ENCODE peak calls at places on chromosomes 1 and 21, in six cellular contexts. One of them, this sample, is unnamed.

GRCh38 chr1:241838831-241839365 is 9.1 kb upstream of the EXO1 start:
- DNase-seq in trophoblast cell: peak; percentile 64
- DNase-seq in IMR-90: peak; percentile 42
- DNase-seq in H9: no peak
- DNase-seq in neuronal stem cell: no peak
- DNase-seq in mesenchymal stem cell: no peak
- DNase-seq in this sample: no peak

GRCh38 chr1:41215623-41216022 is 26.5 kb downstream of the SCMH1 start:
- DNase-seq in trophoblast cell: no peak
- DNase-seq in neuronal stem cell: no peak
- DNase-seq in IMR-90: no peak
- DNase-seq in H9: no peak
- DNase-seq in mesenchymal stem cell: no peak
- DNase-seq in this sample: no peak

GRCh38 chr1:179252606-179253005 is 23.1 kb upstream of the ABL2 start:
- DNase-seq in trophoblast cell: no peak
- DNase-seq in H9: no peak
- DNase-seq in mesenchymal stem cell: no peak
- DNase-seq in neuronal stem cell: no peak
- DNase-seq in IMR-90: no peak
- DNase-seq in this sample: no peak

GRCh38 chr1:39919545-39919944 is 17.8 kb upstream of the MYCL start:
- DNase-seq in H9: peak; percentile 77
- DNase-seq in IMR-90: peak; percentile 58
- DNase-seq in neuronal stem cell: peak; percentile 38
- DNase-seq in trophoblast cell: peak; percentile 93
- DNase-seq in mesenchymal stem cell: peak; percentile 58
- DNase-seq in this sample: peak; percentile 60

GRCh38 chr1:24321712-24322635 is 2.8 kb downstream of the GRHL3 start:
- DNase-seq in IMR-90: peak; percentile 76
- DNase-seq in trophoblast cell: peak; percentile 95
- DNase-seq in mesenchymal stem cell: peak; percentile 85
- DNase-seq in neuronal stem cell: peak; percentile 52
- DNase-seq in H9: peak; percentile 59
- DNase-seq in this sample: no peak

GRCh38 chr1:228014235-228014930 is 7.6 kb downstream of the WNT3A start:
- DNase-seq in neuronal stem cell: no peak
- DNase-seq in trophoblast cell: no peak
- DNase-seq in H9: no peak
- DNase-seq in IMR-90: peak; percentile 38
- DNase-seq in mesenchymal stem cell: no peak
- DNase-seq in this sample: no peak

GRCh38 chr1:155978325-155978972 is at the start of gene ARHGEF2:
- DNase-seq in H9: peak; percentile 94
- DNase-seq in mesenchymal stem cell: peak; percentile 65
- DNase-seq in IMR-90: peak; percentile 64
- DNase-seq in trophoblast cell: peak; percentile 68
- DNase-seq in neuronal stem cell: peak; percentile 85
- DNase-seq in this sample: peak; percentile 90

GRCh38 chr1:51690285-51690961 is 73.5 kb downstream of the OSBPL9 start:
- DNase-seq in IMR-90: peak; percentile 92
- DNase-seq in H9: no peak
- DNase-seq in mesenchymal stem cell: peak; percentile 77
- DNase-seq in neuronal stem cell: no peak
- DNase-seq in trophoblast cell: peak; percentile 79
- DNase-seq in this sample: no peak

GRCh38 chr1:178651742-178652141 is 73.3 kb upstream of the RALGPS2 start:
- DNase-seq in mesenchymal stem cell: peak; percentile 55
- DNase-seq in H9: no peak
- DNase-seq in neuronal stem cell: no peak
- DNase-seq in IMR-90: peak; percentile 83
- DNase-seq in trophoblast cell: no peak
- DNase-seq in this sample: no peak

GRCh38 chr1:71634159-71634558 is 553.3 kb upstream of the ZRANB2 start:
- DNase-seq in trophoblast cell: no peak
- DNase-seq in H9: no peak
- DNase-seq in IMR-90: no peak
- DNase-seq in neuronal stem cell: no peak
- DNase-seq in mesenchymal stem cell: no peak
- DNase-seq in this sample: no peak
- H2BK5ac ChIP-seq in trophoblast cell: no peak overlapping the region
- H2BK5ac ChIP-seq in H9: no peak overlapping the region
- H2BK5ac ChIP-seq in IMR-90: no peak overlapping the region
- H2BK5ac ChIP-seq in neuronal stem cell: no peak overlapping the region
- H2BK5ac ChIP-seq in mesenchymal stem cell: no peak overlapping the region
- H2BK5ac ChIP-seq in this sample: no peak overlapping the region

DNA sequence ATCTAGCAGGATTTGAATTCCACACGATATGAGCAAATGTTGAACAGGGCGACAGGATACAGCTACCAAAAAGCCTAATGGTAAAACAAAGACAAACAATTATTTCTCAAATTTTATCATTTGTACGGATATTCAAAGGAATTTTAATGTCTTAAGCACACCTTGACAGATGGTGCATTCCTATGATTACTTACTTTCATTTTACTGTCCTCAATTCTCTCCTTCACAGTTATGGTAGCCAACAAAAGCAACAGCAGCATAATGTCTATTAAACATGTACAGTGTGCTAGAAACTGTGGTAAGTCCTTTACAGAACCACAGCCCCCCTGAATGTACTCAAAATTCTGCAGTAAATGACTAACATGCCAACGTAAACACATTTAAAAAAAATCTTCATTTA is 365.8 kb downstream of the SMYD3 start:
- DNase-seq in IMR-90: no peak
- DNase-seq in H9: no peak
- DNase-seq in mesenchymal stem cell: no peak
- DNase-seq in neuronal stem cell: no peak
- DNase-seq in trophoblast cell: no peak
- DNase-seq in this sample: no peak
- H3K4me2 ChIP-seq in IMR-90: peak overlapping the region; percentile 75
- H3K4me2 ChIP-seq in H9: no peak overlapping the region
- H3K4me2 ChIP-seq in mesenchymal stem cell: no peak overlapping the region
- H3K4me2 ChIP-seq in neuronal stem cell: no peak overlapping the region
- H3K4me2 ChIP-seq in trophoblast cell: no peak overlapping the region
- H3K4me2 ChIP-seq in this sample: no peak overlapping the region

DNA sequence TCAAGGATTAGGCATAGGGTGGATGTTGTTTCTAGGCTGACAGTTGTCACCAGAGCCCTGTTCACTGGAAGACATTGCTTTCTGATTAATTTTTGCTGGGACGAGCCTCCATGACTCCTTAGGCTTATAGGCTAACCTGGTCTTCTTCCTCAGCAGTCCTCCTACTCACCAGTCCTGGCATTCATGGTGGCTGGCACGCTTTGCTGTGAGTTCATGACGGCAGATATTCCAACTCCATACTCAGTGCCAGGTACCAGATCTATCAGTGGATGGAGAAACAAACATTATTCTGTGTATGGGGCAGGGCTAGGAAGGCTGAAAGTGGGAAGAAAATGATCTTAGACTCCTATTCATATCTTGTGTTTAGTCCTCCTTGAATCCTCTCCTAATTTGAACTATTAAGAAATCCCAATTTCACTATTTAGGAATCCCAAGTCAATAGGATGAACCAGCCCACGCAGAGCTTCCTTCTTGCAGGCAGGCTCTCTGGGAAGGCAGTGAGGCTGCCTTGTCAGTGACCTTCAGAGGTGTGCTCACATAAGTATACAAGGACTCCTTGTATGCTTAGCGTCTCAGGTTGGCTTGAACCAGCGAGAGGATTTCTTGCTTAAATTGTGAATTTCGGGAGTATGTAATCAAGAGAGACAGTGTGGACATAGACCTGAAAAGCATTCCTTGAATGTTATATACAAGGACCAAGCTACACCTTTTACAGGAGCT is 174.6 kb upstream of the KIAA0040 start:
- DNase-seq in trophoblast cell: no peak
- DNase-seq in neuronal stem cell: no peak
- DNase-seq in IMR-90: no peak
- DNase-seq in H9: no peak
- DNase-seq in mesenchymal stem cell: no peak
- DNase-seq in this sample: no peak
- H2BK5ac ChIP-seq in trophoblast cell: peak overlapping the region; percentile 89
- H2BK5ac ChIP-seq in neuronal stem cell: no peak overlapping the region
- H2BK5ac ChIP-seq in IMR-90: no peak overlapping the region
- H2BK5ac ChIP-seq in H9: no peak overlapping the region
- H2BK5ac ChIP-seq in mesenchymal stem cell: no peak overlapping the region
- H2BK5ac ChIP-seq in this sample: no peak overlapping the region

GRCh38 chr1:240734001-240734400 is 122.0 kb upstream of the GREM2 start:
- DNase-seq in H9: no peak
- DNase-seq in mesenchymal stem cell: no peak
- DNase-seq in trophoblast cell: no peak
- DNase-seq in IMR-90: no peak
- DNase-seq in neuronal stem cell: no peak
- DNase-seq in this sample: no peak
- H3K4me2 ChIP-seq in H9: no peak overlapping the region
- H3K4me2 ChIP-seq in mesenchymal stem cell: no peak overlapping the region
- H3K4me2 ChIP-seq in trophoblast cell: no peak overlapping the region
- H3K4me2 ChIP-seq in IMR-90: no peak overlapping the region
- H3K4me2 ChIP-seq in neuronal stem cell: no peak overlapping the region
- H3K4me2 ChIP-seq in this sample: no peak overlapping the region

DNA sequence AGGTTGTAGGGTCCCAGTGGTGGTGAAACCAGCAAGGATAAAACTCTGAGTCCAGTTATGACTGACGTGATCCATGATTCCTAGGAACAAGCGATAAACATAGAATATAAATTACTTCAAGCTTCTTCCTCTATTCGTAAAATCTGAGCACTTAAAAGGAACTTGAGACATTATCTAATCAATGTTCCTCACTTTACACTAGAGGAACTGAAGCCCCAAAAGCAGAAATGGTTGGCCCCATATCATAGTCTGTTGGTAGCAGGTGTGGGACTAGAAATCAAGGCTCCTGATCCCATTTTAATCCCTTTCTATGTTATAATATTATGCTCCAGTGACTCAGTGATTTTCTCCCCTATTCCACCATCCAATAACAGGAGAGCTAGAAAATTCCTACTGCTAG is 21.9 kb upstream of the MNDA start:
- DNase-seq in trophoblast cell: peak; percentile 3
- DNase-seq in IMR-90: no peak
- DNase-seq in mesenchymal stem cell: no peak
- DNase-seq in neuronal stem cell: no peak
- DNase-seq in H9: no peak
- DNase-seq in this sample: no peak
- H2BK5ac ChIP-seq in trophoblast cell: no peak overlapping the region
- H2BK5ac ChIP-seq in IMR-90: no peak overlapping the region
- H2BK5ac ChIP-seq in mesenchymal stem cell: no peak overlapping the region
- H2BK5ac ChIP-seq in neuronal stem cell: no peak overlapping the region
- H2BK5ac ChIP-seq in H9: no peak overlapping the region
- H2BK5ac ChIP-seq in this sample: no peak overlapping the region

GRCh38 chr1:29706936-29707335 is 470.6 kb downstream of the PTPRU start:
- DNase-seq in IMR-90: peak; percentile 44
- DNase-seq in H9: peak; percentile 91
- DNase-seq in mesenchymal stem cell: peak; percentile 50
- DNase-seq in trophoblast cell: no peak
- DNase-seq in neuronal stem cell: peak; percentile 72
- DNase-seq in this sample: peak; percentile 60
- H3K4me2 ChIP-seq in IMR-90: peak overlapping the region; percentile 52
- H3K4me2 ChIP-seq in H9: peak overlapping the region; percentile 6
- H3K4me2 ChIP-seq in mesenchymal stem cell: peak overlapping the region; percentile 58
- H3K4me2 ChIP-seq in trophoblast cell: no peak overlapping the region
- H3K4me2 ChIP-seq in neuronal stem cell: peak overlapping the region; percentile 48
- H3K4me2 ChIP-seq in this sample: peak overlapping the region; percentile 58

DNA sequence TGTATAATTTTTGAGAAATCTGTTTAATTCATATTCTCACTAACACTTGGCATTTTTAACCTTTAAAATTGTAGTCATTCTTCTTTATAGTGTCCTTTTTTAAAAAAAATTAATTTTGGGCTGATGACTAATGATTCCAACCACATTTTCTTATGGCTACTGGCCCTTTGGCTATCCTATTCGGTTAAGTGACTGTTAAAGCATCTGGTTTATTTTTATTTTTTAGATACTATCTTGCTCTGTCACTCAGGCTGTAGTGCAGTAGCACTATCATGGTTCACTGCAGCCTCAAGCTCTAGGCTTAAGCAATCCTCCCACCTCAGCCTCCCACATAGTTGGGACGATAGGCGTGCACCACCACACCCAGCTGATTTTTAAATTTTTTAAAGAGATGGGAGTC is 723.2 kb upstream of the CXADR start:
- DNase-seq in IMR-90: no peak
- DNase-seq in H9: no peak
- DNase-seq in mesenchymal stem cell: no peak
- DNase-seq in trophoblast cell: no peak
- DNase-seq in neuronal stem cell: no peak
- DNase-seq in this sample: no peak
- H2BK5ac ChIP-seq in IMR-90: no peak overlapping the region
- H2BK5ac ChIP-seq in H9: no peak overlapping the region
- H2BK5ac ChIP-seq in mesenchymal stem cell: no peak overlapping the region
- H2BK5ac ChIP-seq in trophoblast cell: no peak overlapping the region
- H2BK5ac ChIP-seq in neuronal stem cell: no peak overlapping the region
- H2BK5ac ChIP-seq in this sample: no peak overlapping the region

DNA sequence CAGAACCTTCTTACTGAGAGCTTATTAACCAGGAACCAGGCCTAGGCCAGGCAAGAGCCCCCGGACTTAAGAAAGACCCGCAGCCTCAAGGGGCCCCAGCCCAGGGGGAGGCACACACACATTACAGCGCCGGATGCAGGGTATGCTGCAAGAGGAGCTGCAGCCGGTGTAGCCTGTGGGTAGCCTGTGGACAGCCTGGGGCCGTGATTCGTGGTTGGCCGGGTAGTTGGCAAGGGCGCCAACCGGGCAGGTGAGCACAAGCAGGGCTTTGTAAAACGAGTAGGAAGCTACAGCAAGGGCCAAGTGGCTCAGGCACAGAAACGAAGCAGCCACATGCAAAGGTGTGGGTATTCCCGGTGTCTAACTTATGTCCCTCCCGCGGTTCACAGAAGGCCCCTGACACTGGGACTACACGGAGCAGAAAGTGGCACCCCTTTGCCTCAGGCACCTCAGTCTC is 40.6 kb downstream of the KIAA1614 start:
- DNase-seq in H9: no peak
- DNase-seq in neuronal stem cell: no peak
- DNase-seq in IMR-90: no peak
- DNase-seq in trophoblast cell: peak; percentile 31
- DNase-seq in mesenchymal stem cell: no peak
- DNase-seq in this sample: no peak
- H3K4me2 ChIP-seq in H9: no peak overlapping the region
- H3K4me2 ChIP-seq in neuronal stem cell: peak overlapping the region; percentile 19
- H3K4me2 ChIP-seq in IMR-90: no peak overlapping the region
- H3K4me2 ChIP-seq in trophoblast cell: no peak overlapping the region
- H3K4me2 ChIP-seq in mesenchymal stem cell: peak overlapping the region; percentile 45
- H3K4me2 ChIP-seq in this sample: no peak overlapping the region

DNA sequence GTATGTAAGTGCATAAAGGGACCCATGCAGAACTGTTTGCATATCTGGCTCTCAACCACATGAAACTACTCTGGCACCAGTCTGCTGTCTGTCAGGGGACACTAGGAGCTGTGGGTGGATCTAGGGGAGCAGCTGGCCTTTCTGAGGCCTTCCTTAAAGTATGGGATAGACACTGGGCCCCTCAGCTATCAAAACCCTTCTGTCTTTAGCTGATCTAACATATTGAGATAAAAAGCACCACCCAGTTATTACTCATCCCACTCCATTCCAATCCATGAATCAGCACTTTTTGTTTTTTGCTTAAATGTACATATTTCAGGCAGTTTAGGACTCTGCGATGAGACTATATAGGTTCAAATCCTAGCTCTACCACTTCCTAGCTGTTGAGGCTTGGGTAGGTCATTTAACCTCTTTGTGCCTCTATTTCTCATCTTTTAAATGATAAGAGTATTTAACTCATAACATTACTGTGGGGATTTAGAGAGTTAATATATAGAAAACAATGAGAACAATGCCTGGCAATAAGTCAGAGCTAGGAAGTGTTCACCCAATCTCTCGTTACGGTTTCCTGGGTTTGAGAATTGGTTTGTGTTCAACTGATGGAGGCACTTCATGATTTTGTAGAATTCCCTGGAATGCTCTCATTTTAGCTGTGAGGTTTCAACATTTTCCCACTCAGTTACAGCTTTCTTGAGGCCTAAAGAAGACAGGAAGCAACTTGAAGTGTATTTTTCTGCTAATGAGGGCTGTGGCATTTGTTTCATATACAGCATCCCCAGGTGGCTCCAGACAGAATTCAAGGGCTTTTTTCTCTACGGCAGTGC is 68.9 kb downstream of the LRIG2 start:
- DNase-seq in H9: no peak
- DNase-seq in neuronal stem cell: no peak
- DNase-seq in IMR-90: peak; percentile 70
- DNase-seq in mesenchymal stem cell: peak; percentile 59
- DNase-seq in trophoblast cell: peak; percentile 20
- DNase-seq in this sample: no peak
- H2BK5ac ChIP-seq in H9: no peak overlapping the region
- H2BK5ac ChIP-seq in neuronal stem cell: no peak overlapping the region
- H2BK5ac ChIP-seq in IMR-90: peak overlapping the region; percentile 3
- H2BK5ac ChIP-seq in mesenchymal stem cell: no peak overlapping the region
- H2BK5ac ChIP-seq in trophoblast cell: peak overlapping the region; percentile 66
- H2BK5ac ChIP-seq in this sample: no peak overlapping the region